ENCODE peak calls at places on chromosomes 7 and 10, in nine cellular contexts. B is ACHN; C is activated naive CD4-positive, alpha-beta T cell treated with anti-CD3 and anti-CD28 coated beads for 36 hours; X is left ventricle myocardium inferior; Y is left cardiac atrium; R is activated CD4-positive, alpha-beta T cell treated with anti-CD3 and anti-CD28 coated beads for 4 hours; N is globus pallidus; T is HFFc6; V is germinal center. A is an unnamed sample.

GRCh38 chr10:124508070-124508667 is 46.5 kb downstream of the LHPP start:
- DNase-seq in X (no peak), R (no peak), Y (no peak), C (no peak), V (no peak), N (no peak), B (no peak), T (no peak), A (peak; percentile 60)

GRCh38 chr10:90288403-90288933 is 569.4 kb downstream of the HTR7 start:
- DNase-seq in V (no peak), B (peak; percentile 35), X (no peak), C (no peak), T (peak; percentile 15), Y (no peak), N (peak; percentile 36), R (no peak), A (no peak)

GRCh38 chr7:106009511-106010226 is 46.6 kb downstream of the CDHR3 start:
- DNase-seq in R (peak; percentile 77), B (peak; percentile 94), C (peak; percentile 89), X (peak; percentile 79), Y (peak; percentile 80), V (peak; percentile 89), T (peak; percentile 98), N (peak; percentile 71), A (peak; percentile 96)

GRCh38 chr10:44733743-44734488 is 177.2 kb upstream of the TMEM72 start:
- DNase-seq in Y (no peak), R (no peak), X (no peak), C (no peak), B (peak; percentile 21), N (no peak), T (no peak), V (no peak), A (no peak)

GRCh38 chr10:45001382-45002148 is 842 bp downstream of the ZNF22 start:
- DNase-seq in Y (peak; percentile 83), B (peak; percentile 56), R (peak; percentile 39), X (peak; percentile 78), C (peak; percentile 58), T (peak; percentile 46), V (peak; percentile 58), N (no peak), A (peak; percentile 83)

GRCh38 chr7:29410981-29411380 is 152.7 kb upstream of the PRR15 start:
- DNase-seq in B (no peak), R (no peak), X (no peak), V (peak; percentile 48), C (no peak), Y (no peak), T (no peak), N (no peak), A (no peak)

GRCh38 chr7:157585113-157585861 is 248.5 kb downstream of the DNAJB6 start:
- DNase-seq in B (no peak), T (no peak), R (no peak), X (no peak), N (no peak), Y (no peak), C (peak; percentile 20), V (no peak), A (no peak)

GRCh38 chr7:132218876-132219275 is 357.4 kb downstream of the PLXNA4 start:
- DNase-seq in X (no peak), B (no peak), V (no peak), T (no peak), C (no peak), R (no peak), N (no peak), Y (no peak), A (peak; percentile 28)

A was measured in sigmoid colon.